ENCODE peak calls at places on chromosome 4, in seven cellular contexts. K, C, X, M, O, R and Q are unnamed samples.

GRCh38 chr4:108702960-108703359 is 52.6 kb downstream of the OSTC start:
- DNase-seq in R (no peak), O (no peak), M (peak; percentile 9), K (no peak), C (no peak), X (no peak), Q (peak; percentile 74)

GRCh38 chr4:61468091-61468720 is 268.1 kb downstream of the ADGRL3 start:
- DNase-seq in M (no peak), R (no peak), C (no peak), K (no peak), O (no peak), X (no peak), Q (peak; percentile 89)

GRCh38 chr4:2745981-2746806 is 9.9 kb downstream of the TNIP2 start:
- DNase-seq in C (no peak), R (peak; percentile 67), O (peak; percentile 85), M (no peak), X (peak; percentile 58), K (peak; percentile 71), Q (peak; percentile 78)

GRCh38 chr4:88775026-88775425 is 77.4 kb upstream of the NAP1L5 start:
- DNase-seq in O (no peak), C (no peak), K (no peak), X (no peak), M (no peak), R (no peak), Q (no peak)

GRCh38 chr4:53764761-53765490 is 173.6 kb upstream of the LNX1 start:
- DNase-seq in M (no peak), C (no peak), O (no peak), R (no peak), K (no peak), X (no peak), Q (no peak)

GRCh38 chr4:83603130-83603529 is 67.2 kb downstream of the GPAT3 start:
- DNase-seq in O (no peak), M (no peak), K (no peak), R (no peak), C (no peak), X (no peak), Q (no peak)

GRCh38 chr4:118975487-118976192 is 87.0 kb downstream of the SYNPO2 start:
- DNase-seq in M (no peak), X (no peak), O (no peak), K (no peak), R (no peak), C (no peak), Q (no peak)

GRCh38 chr4:143253156-143253555 is 68.4 kb downstream of the USP38 start:
- DNase-seq in R (no peak), K (no peak), X (no peak), C (no peak), O (no peak), M (no peak), Q (peak; percentile 65)

GRCh38 chr4:165537028-165537648 is 158.3 kb downstream of the CPE start:
- DNase-seq in X (no peak), M (peak; percentile 12), O (no peak), R (peak; percentile 19), C (no peak), K (peak; percentile 3), Q (peak; percentile 48)